ENCODE peak calls at places on chromosomes 11 and 22, in six cellular contexts. I, Z, P, U, Y and B are unnamed samples.

GRCh38 chr22:46064966-46065666 is 85.2 kb upstream of the PPARA start:
- DNase-seq in Y (no peak), I (no peak), U (peak), Z (no peak), P (peak), B (no peak)

GRCh38 chr22:38570841-38571364 is 920 bp upstream of the DMC1 start:
- DNase-seq in Y (no peak), Z (peak), I (no peak), U (peak), P (peak), B (peak)

GRCh38 chr11:68331338-68331947 is 19.1 kb downstream of the LRP5 start:
- DNase-seq in Z (no peak), Y (no peak), U (no peak), I (no peak), P (no peak), B (no peak)

GRCh38 chr11:6476571-6476970 is 2.8 kb upstream of the TRIM3 start:
- DNase-seq in I (no peak), Y (no peak), Z (no peak), U (no peak), P (no peak), B (no peak)

GRCh38 chr11:64865286-64866172 is 12.9 kb downstream of the EHD1 start:
- DNase-seq in I (no peak), Y (no peak), U (no peak), P (no peak), Z (no peak), B (no peak)

GRCh38 chr11:29260939-29261705 is 755.7 kb downstream of the KCNA4 start:
- DNase-seq in U (peak), I (no peak), Y (no peak), P (no peak), Z (no peak), B (no peak)

GRCh38 chr11:77547863-77548551 is 41.7 kb upstream of the AQP11 start:
- DNase-seq in I (no peak), U (peak), Y (peak), Z (peak), P (no peak), B (peak)

GRCh38 chr11:68411501-68411991 is 49.0 kb upstream of the PPP6R3 start:
- DNase-seq in U (no peak), Z (no peak), I (no peak), P (no peak), Y (no peak), B (peak)

GRCh38 chr11:103274025-103274424 is 164.8 kb downstream of the DYNC2H1 start:
- DNase-seq in I (no peak), P (no peak), Z (no peak), U (no peak), Y (no peak), B (no peak)

GRCh38 chr22:41904450-41905410 is 10.1 kb downstream of the SHISA8 start:
- DNase-seq in P (no peak), Z (no peak), U (no peak), Y (no peak), I (no peak), B (no peak)

GRCh38 chr11:19861171-19861570 is 148.5 kb downstream of the NAV2 start:
- DNase-seq in P (no peak), Z (no peak), U (no peak), I (no peak), Y (no peak), B (no peak)

GRCh38 chr11:396511-396947 is 2.5 kb downstream of the PKP3 start:
- DNase-seq in Z (peak), I (no peak), P (no peak), Y (no peak), U (peak), B (no peak)

GRCh38 chr11:942853-943252 is 17.2 kb downstream of the AP2A2 start:
- DNase-seq in Y (no peak), P (no peak), I (no peak), U (peak), Z (no peak), B (no peak)

GRCh38 chr11:108895579-108896480 is 231.0 kb downstream of the DDX10 start:
- DNase-seq in Y (no peak), Z (no peak), U (no peak), I (no peak), P (no peak), B (no peak)

GRCh38 chr11:67640021-67640757 is 626 bp upstream of the TBX10 start:
- DNase-seq in Y (no peak), Z (no peak), I (peak), P (peak), U (peak), B (peak)

GRCh38 chr11:61272731-61273130 is 22.4 kb downstream of the VWCE start:
- DNase-seq in I (no peak), U (no peak), Z (no peak), P (no peak), Y (no peak), B (no peak)

GRCh38 chr11:75536786-75537629 is 11.3 kb upstream of the GDPD5 start:
- DNase-seq in I (no peak), P (no peak), Y (no peak), U (no peak), Z (no peak), B (no peak)

GRCh38 chr11:1384206-1384965 is 5.3 kb upstream of the BRSK2 start:
- DNase-seq in Z (no peak), Y (no peak), P (no peak), U (no peak), I (no peak), B (no peak)

GRCh38 chr11:12278766-12279671 is 98.4 kb upstream of the PARVA start:
- DNase-seq in P (no peak), I (no peak), Z (no peak), Y (no peak), U (no peak), B (no peak)

GRCh38 chr22:37802310-37803194 is 5.2 kb upstream of the GCAT start:
- DNase-seq in P (peak), U (peak), Z (peak), Y (peak), I (no peak), B (peak)

GRCh38 chr11:96263361-96263763 is 79.6 kb downstream of the MAML2 start:
- DNase-seq in Y (no peak), I (no peak), Z (no peak), U (peak), P (no peak), B (no peak)

GRCh38 chr11:12989428-12990242 is 19.5 kb upstream of the RASSF10 start:
- DNase-seq in I (no peak), P (no peak), Y (peak), Z (no peak), U (no peak), B (no peak)

GRCh38 chr11:45142241-45142885 is 4.1 kb upstream of the PRDM11 start:
- DNase-seq in I (no peak), U (peak), Y (no peak), P (no peak), Z (no peak), B (no peak)

GRCh38 chr11:73931039-73931645 is 19.7 kb upstream of the DNAJB13 start:
- DNase-seq in Y (peak), I (no peak), U (peak), P (no peak), Z (peak), B (peak)

GRCh38 chr22:34850010-34850409 is 215.9 kb upstream of the ISX start:
- DNase-seq in Z (no peak), P (no peak), Y (no peak), U (no peak), I (no peak), B (no peak)

GRCh38 chr11:130118165-130118564 is 41.4 kb upstream of the ST14 start:
- DNase-seq in Z (no peak), I (no peak), U (no peak), P (no peak), Y (no peak), B (no peak)

GRCh38 chr22:41770715-41771452 is 29.6 kb upstream of the CCDC134 start:
- DNase-seq in Z (no peak), I (no peak), Y (no peak), P (no peak), U (no peak), B (no peak)

GRCh38 chr22:49503321-49503720 is 324.4 kb downstream of the BRD1 start:
- DNase-seq in Y (no peak), Z (no peak), U (no peak), I (no peak), P (no peak), B (no peak)